ENCODE peak calls at places on chromosome 17, in seven cellular contexts. Z is MM.1S, D is NCI-H69, C is GM12878, A is SW 1271, P is mesothelial cell of epicardium, V is A673. S is an unnamed sample.
A peak's percentile ranks its signal among the peaks of the same experiment; 100 is the strongest.

GRCh38 chr17:44878627-44879221 is 20.5 kb downstream of the EFTUD2 start:
- DNase-seq in D (peak; percentile 65), A (no peak), Z (peak; percentile 53), P (no peak), V (peak; percentile 26), C (no peak), S (no peak)

GRCh38 chr17:72594248-72594647 is 473.4 kb downstream of the SOX9 start:
- DNase-seq in C (no peak), D (no peak), Z (no peak), V (no peak), A (no peak), P (no peak), S (no peak)

GRCh38 chr17:13702266-13702665 is 100.5 kb upstream of the HS3ST3A1 start:
- DNase-seq in V (no peak), P (no peak), D (no peak), Z (no peak), C (no peak), A (no peak), S (no peak)

GRCh38 chr17:76142044-76143041 is 1.3 kb upstream of the FOXJ1 start:
- DNase-seq in Z (no peak), P (no peak), A (no peak), V (peak; percentile 19), D (peak; percentile 65), C (no peak), S (no peak)

GRCh38 chr17:66633322-66633965 is 201.5 kb upstream of the CACNG5 start:
- DNase-seq in C (no peak), P (no peak), D (peak; percentile 15), A (no peak), V (no peak), Z (no peak), S (peak; percentile 21)

GRCh38 chr17:74192950-74193781 is 10.3 kb upstream of the RPL38 start:
- DNase-seq in A (no peak), D (peak; percentile 99), V (no peak), C (no peak), P (no peak), Z (no peak), S (no peak)

GRCh38 chr17:45307290-45308015 is 9.4 kb downstream of the MAP3K14 start:
- DNase-seq in Z (no peak), D (peak; percentile 20), V (no peak), C (peak; percentile 90), A (no peak), P (no peak), S (peak; percentile 74)

GRCh38 chr17:80907281-80907680 is 84.4 kb upstream of the CHMP6 start:
- DNase-seq in Z (no peak), A (no peak), P (no peak), V (no peak), D (no peak), C (no peak), S (no peak)

GRCh38 chr17:64572682-64573154 is 65.9 kb downstream of the CEP95 start:
- DNase-seq in P (no peak), Z (no peak), V (peak; percentile 31), C (no peak), A (no peak), D (peak; percentile 8), S (no peak)

GRCh38 chr17:5203908-5204294 is 12.2 kb upstream of the ZNF594 start:
- DNase-seq in D (no peak), V (no peak), A (no peak), Z (no peak), C (no peak), P (no peak), S (no peak)

GRCh38 chr17:2123467-2124251 is 68.8 kb downstream of the HIC1 start:
- DNase-seq in D (peak; percentile 34), Z (no peak), A (no peak), P (no peak), C (no peak), V (no peak), S (no peak)

GRCh38 chr17:54903375-54903774 is 2.7 kb downstream of the TOM1L1 start:
- DNase-seq in P (no peak), D (no peak), Z (no peak), A (no peak), C (no peak), V (no peak), S (no peak)

GRCh38 chr17:20733923-20734322 is 154.4 kb downstream of the CDRT15L2 start:
- DNase-seq in P (no peak), V (no peak), Z (no peak), A (no peak), C (no peak), D (no peak), S (no peak)

GRCh38 chr17:27807567-27808470 is 7.5 kb upstream of the NOS2 start:
- DNase-seq in D (peak; percentile 28), P (no peak), Z (peak; percentile 95), C (peak; percentile 83), V (no peak), A (no peak), S (no peak)

GRCh38 chr17:57102122-57102521 is 17.1 kb downstream of the AKAP1 start:
- DNase-seq in Z (no peak), P (no peak), C (no peak), D (no peak), A (no peak), V (no peak), S (no peak)

GRCh38 chr17:41687828-41688640 is 651 bp upstream of the EIF1 start:
- DNase-seq in A (no peak), D (peak; percentile 88), P (no peak), V (peak; percentile 61), Z (peak; percentile 59), C (no peak), S (no peak)

GRCh38 chr17:81221842-81222619 is 734 bp downstream of the CEP131 start:
- DNase-seq in P (no peak), D (no peak), Z (no peak), V (no peak), C (no peak), A (no peak), S (no peak)

GRCh38 chr17:58902312-58902711 is 146.7 kb downstream of the PPM1E start:
- DNase-seq in A (no peak), D (no peak), P (no peak), C (no peak), Z (no peak), V (no peak), S (no peak)

GRCh38 chr17:72305964-72306551 is 185.2 kb downstream of the SOX9 start:
- DNase-seq in P (no peak), C (no peak), Z (no peak), V (no peak), D (no peak), A (no peak), S (no peak)

GRCh38 chr17:7237761-7238417 is 1.4 kb downstream of the PHF23 start:
- DNase-seq in Z (peak; percentile 78), A (peak; percentile 25), P (peak; percentile 68), C (no peak), D (peak; percentile 76), V (peak; percentile 84), S (no peak)

GRCh38 chr17:55770220-55770870 is 19.5 kb downstream of the PCTP start:
- DNase-seq in D (peak; percentile 79), C (no peak), A (no peak), V (peak; percentile 78), Z (peak; percentile 25), P (no peak), S (no peak)

GRCh38 chr17:76155988-76156661 is 15.1 kb upstream of the FOXJ1 start:
- DNase-seq in V (no peak), P (no peak), C (no peak), D (peak; percentile 63), A (no peak), Z (no peak), S (no peak)

GRCh38 chr17:50560185-50560824 is at the start of gene CACNA1G:
- DNase-seq in V (peak; percentile 98), D (peak; percentile 94), A (peak; percentile 61), Z (peak; percentile 88), P (peak; percentile 95), C (no peak), S (no peak)

GRCh38 chr17:35732806-35733136 is 1.3 kb downstream of the RASL10B start:
- DNase-seq in D (peak; percentile 40), P (no peak), A (no peak), C (no peak), V (no peak), Z (no peak), S (no peak)